ENCODE peak calls at places on chromosomes 2 and 18, in nine cellular contexts. W is germinal center; V is left colon; Q is midbrain; S is pulmonary artery endothelial cell; E is foreskin keratinocyte; H is AG04449; N is stimulated activated naive B cell treated with anti-CD40 and anti-IgM and Interleukin-4, amounts not matched to agents 10 μg/mL and 1 μg/mL and 100 μg/mL, for 72 hours; T is HCT116. G is an unnamed sample.

GRCh38 chr18:55318864-55319516 is 269.0 kb downstream of the TCF4 start:
- DNase-seq in W (no peak), V (no peak), Q (no peak), S (no peak), E (no peak), H (no peak), N (no peak), T (no peak), G (peak)

GRCh38 chr2:209553913-209554312 is 130.1 kb downstream of the MAP2 start:
- DNase-seq in W (no peak), V (no peak), Q (no peak), S (no peak), E (no peak), H (no peak), N (no peak), T (no peak), G (no peak)

GRCh38 chr2:201698588-201699226 is at the start of gene MPP4:
- DNase-seq in W (no peak), V (no peak), Q (no peak), S (no peak), E (peak), H (no peak), N (no peak), T (no peak), G (no peak)

GRCh38 chr18:68426731-68427315 is 288.1 kb downstream of the TMX3 start:
- DNase-seq in W (no peak), V (no peak), Q (no peak), S (no peak), E (no peak), H (no peak), N (no peak), T (no peak), G (no peak)

GRCh38 chr2:232522014-232522854 is 2.0 kb downstream of the PRSS56 start:
- DNase-seq in W (peak), V (no peak), Q (peak), S (no peak), E (no peak), H (no peak), N (peak), T (no peak), G (no peak)

GRCh38 chr18:74268933-74269620 is 22.7 kb downstream of the CYB5A start:
- DNase-seq in W (no peak), V (no peak), Q (no peak), S (no peak), E (no peak), H (no peak), N (no peak), T (no peak), G (no peak)

GRCh38 chr2:101766337-101766736 is 68.8 kb downstream of the MAP4K4 start:
- DNase-seq in W (no peak), V (no peak), Q (no peak), S (no peak), E (no peak), H (no peak), N (no peak), T (no peak), G (no peak)

GRCh38 chr2:182372661-182373060 is 54.2 kb downstream of the PDE1A start:
- DNase-seq in W (no peak), V (peak), Q (no peak), S (peak), E (peak), H (peak), N (no peak), T (peak), G (no peak)

GRCh38 chr2:183490930-183491329 is 366.7 kb downstream of the NUP35 start:
- DNase-seq in W (no peak), V (no peak), Q (peak), S (no peak), E (peak), H (no peak), N (no peak), T (no peak), G (no peak)

GRCh38 chr2:39584283-39584972 is 81.3 kb upstream of the TMEM178A start:
- DNase-seq in W (no peak), V (no peak), Q (no peak), S (no peak), E (peak), H (peak), N (no peak), T (no peak), G (no peak)

GRCh38 chr18:79740741-79741700 is 56.7 kb upstream of the KCNG2 start:
- DNase-seq in W (no peak), V (no peak), Q (no peak), S (no peak), E (no peak), H (no peak), N (no peak), T (no peak), G (no peak)

GRCh38 chr2:177282101-177282573 is 17.6 kb upstream of the NFE2L2 start:
- DNase-seq in W (no peak), V (no peak), Q (no peak), S (no peak), E (no peak), H (no peak), N (no peak), T (no peak), G (peak)

GRCh38 chr2:7467782-7468447 is 550.7 kb downstream of the RNF144A start:
- DNase-seq in W (no peak), V (no peak), Q (no peak), S (no peak), E (no peak), H (no peak), N (no peak), T (no peak), G (no peak)

GRCh38 chr18:73545497-73545896 is 602.1 kb downstream of the FBXO15 start:
- DNase-seq in W (no peak), V (no peak), Q (no peak), S (no peak), E (no peak), H (no peak), N (no peak), T (no peak), G (no peak)

GRCh38 chr18:22538463-22538862 is 120.7 kb upstream of the CTAGE1 start:
- DNase-seq in W (no peak), V (no peak), Q (no peak), S (no peak), E (no peak), H (no peak), N (no peak), T (no peak), G (no peak)

GRCh38 chr2:32804205-32804604 is 142.5 kb upstream of the LTBP1 start:
- DNase-seq in W (no peak), V (no peak), Q (no peak), S (no peak), E (no peak), H (no peak), N (no peak), T (no peak), G (no peak)

GRCh38 chr2:73284296-73285161 is at the start of gene FBXO41:
- DNase-seq in W (peak), V (no peak), Q (peak), S (no peak), E (no peak), H (no peak), N (peak), T (no peak), G (no peak)